ENCODE peak calls at places on chromosome 18, in five cellular contexts. K, U, V, G and T are unnamed samples.

GRCh38 chr18:23136326-23137092 is 1.2 kb downstream of the CABLES1 start:
- DNase-seq in K (peak; percentile 57), U (peak; percentile 84), V (peak; percentile 52), G (peak; percentile 49), T (peak; percentile 61)

GRCh38 chr18:8730080-8730827 is 24.9 kb downstream of the MTCL1 start:
- DNase-seq in K (peak; percentile 63), U (peak; percentile 89), V (peak; percentile 54), G (peak; percentile 96), T (no peak)

GRCh38 chr18:67232991-67233390 is 283.5 kb downstream of the DSEL start:
- DNase-seq in K (no peak), U (no peak), V (no peak), G (no peak), T (no peak)

GRCh38 chr18:43661570-43661969 is 384.3 kb upstream of the SYT4 start:
- DNase-seq in K (no peak), U (no peak), V (no peak), G (peak; percentile 71), T (no peak)

GRCh38 chr18:43393174-43393573 is 115.9 kb upstream of the SYT4 start:
- DNase-seq in K (no peak), U (no peak), V (no peak), G (peak; percentile 37), T (peak; percentile 10)

GRCh38 chr18:3305933-3306332 is 44.0 kb downstream of the MYL12B start:
- DNase-seq in K (no peak), U (no peak), V (no peak), G (peak; percentile 76), T (peak; percentile 85)

GRCh38 chr18:45449761-45450227 is 165.5 kb upstream of the SLC14A2 start:
- DNase-seq in K (peak; percentile 30), U (peak; percentile 83), V (peak; percentile 73), G (peak; percentile 57), T (peak; percentile 43)

GRCh38 chr18:2395427-2396161 is 175.7 kb downstream of the METTL4 start:
- DNase-seq in K (no peak), U (no peak), V (no peak), G (no peak), T (no peak)

GRCh38 chr18:79458131-79458838 is 62.6 kb downstream of the NFATC1 start:
- DNase-seq in K (peak; percentile 77), U (peak; percentile 94), V (peak; percentile 84), G (peak; percentile 93), T (peak; percentile 85)

GRCh38 chr18:21203842-21204241 is 38.2 kb upstream of the GREB1L start:
- DNase-seq in K (no peak), U (no peak), V (no peak), G (no peak), T (no peak)

GRCh38 chr18:43589611-43590151 is 312.4 kb upstream of the SYT4 start:
- DNase-seq in K (no peak), U (peak; percentile 35), V (no peak), G (no peak), T (no peak)

GRCh38 chr18:10519366-10519765 is 6.5 kb upstream of the NAPG start:
- DNase-seq in K (no peak), U (no peak), V (no peak), G (peak; percentile 58), T (no peak)

GRCh38 chr18:75202976-75203375 is 6.0 kb downstream of the PTGR3 start:
- DNase-seq in K (no peak), U (no peak), V (no peak), G (no peak), T (no peak)
- H3K4me3 ChIP-seq in K (no peak overlapping the region), U (no peak overlapping the region), V (no peak overlapping the region), G (peak overlapping the region; percentile 40), T (no peak overlapping the region)

DNA sequence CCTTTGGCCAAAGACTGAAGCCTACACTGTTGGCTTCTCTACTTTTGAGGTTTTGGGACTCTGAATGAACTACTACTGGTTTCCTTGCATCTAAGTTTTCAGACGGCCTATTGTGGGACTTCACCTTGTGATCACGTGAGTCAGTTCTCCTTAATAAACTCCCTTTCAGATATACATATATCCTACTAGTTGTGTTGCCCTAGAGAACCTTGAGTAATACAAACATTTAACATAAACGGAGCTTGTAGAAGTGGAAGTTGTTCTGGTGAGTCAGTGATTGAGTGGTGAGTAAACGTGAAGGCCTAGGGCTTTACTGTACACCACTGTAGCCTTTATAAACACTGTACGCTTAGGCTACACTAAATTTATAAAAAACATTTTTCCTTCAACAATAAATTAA is 107.2 kb upstream of the CDH2 start:
- DNase-seq in K (no peak), U (no peak), V (no peak), G (peak; percentile 75), T (no peak)
- H3K27ac ChIP-seq in K (no peak overlapping the region), U (no peak overlapping the region), V (no peak overlapping the region), G (no peak overlapping the region), T (no peak overlapping the region)

DNA sequence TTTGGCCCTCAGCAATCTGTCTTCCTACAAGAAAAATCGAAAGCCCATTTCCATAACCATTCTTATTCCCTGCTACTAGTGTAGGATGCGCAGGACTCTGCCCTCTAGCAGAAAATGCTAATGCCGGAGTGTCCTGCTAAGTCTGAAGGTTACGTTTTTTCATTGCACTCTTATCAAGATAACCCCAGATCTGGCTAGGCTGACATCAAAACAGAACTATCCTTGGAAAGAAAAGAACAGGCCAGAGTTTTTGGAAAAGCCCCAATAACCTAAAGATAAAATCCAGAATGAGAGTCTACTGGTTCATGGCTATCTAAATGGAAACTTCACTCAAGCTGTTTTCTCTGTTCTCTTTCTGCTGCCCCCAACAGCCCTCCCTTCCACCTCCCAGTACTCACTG is 933 bp downstream of the RNF152 start:
- DNase-seq in K (no peak), U (no peak), V (no peak), G (no peak), T (no peak)
- H3K4me3 ChIP-seq in K (peak overlapping the region; percentile 93), U (peak overlapping the region; percentile 90), V (peak overlapping the region; percentile 83), G (no peak overlapping the region), T (peak overlapping the region; percentile 96)

GRCh38 chr18:6629635-6630140 is 99.8 kb upstream of the ARHGAP28 start:
- DNase-seq in K (no peak), U (no peak), V (no peak), G (peak; percentile 82), T (no peak)

GRCh38 chr18:6627621-6628020 is 101.9 kb upstream of the ARHGAP28 start:
- DNase-seq in K (no peak), U (no peak), V (no peak), G (peak; percentile 68), T (no peak)

GRCh38 chr18:6626457-6626856 is 103.1 kb upstream of the ARHGAP28 start:
- DNase-seq in K (no peak), U (no peak), V (no peak), G (no peak), T (no peak)

GRCh38 chr18:6624729-6625308 is 104.7 kb upstream of the ARHGAP28 start:
- DNase-seq in K (no peak), U (no peak), V (no peak), G (peak; percentile 81), T (no peak)

DNA sequence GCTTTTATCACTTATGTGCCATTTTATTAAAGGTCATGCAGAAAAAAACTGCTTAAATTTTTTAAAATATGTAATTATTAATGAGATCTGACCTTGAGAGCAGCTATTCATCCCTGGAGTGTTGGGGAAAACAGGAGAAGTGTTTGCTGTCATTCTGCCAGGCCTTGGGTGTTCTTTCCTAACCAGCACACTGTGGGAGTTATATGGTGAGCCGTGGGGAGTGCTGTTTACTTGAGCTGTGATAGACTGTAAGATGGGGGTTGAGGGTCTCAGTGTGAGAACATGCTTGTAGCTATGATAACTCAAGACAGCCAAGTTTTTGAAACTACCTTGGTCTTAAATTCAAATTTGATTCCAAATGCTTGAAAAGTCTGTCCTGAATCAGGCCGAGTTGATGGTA is 101.3 kb upstream of the ARHGAP28 start:
- DNase-seq in K (no peak), U (no peak), V (no peak), G (no peak), T (peak; percentile 36)
- H3K27ac ChIP-seq in K (no peak overlapping the region), U (no peak overlapping the region), V (no peak overlapping the region), G (no peak overlapping the region), T (no peak overlapping the region)

GRCh38 chr18:33444699-33445098 is 4.2 kb upstream of the CCDC178 start:
- DNase-seq in K (no peak), U (no peak), V (no peak), G (no peak), T (no peak)

GRCh38 chr18:33440384-33441043 is at the start of gene CCDC178:
- DNase-seq in K (peak; percentile 16), U (peak; percentile 70), V (peak; percentile 14), G (peak; percentile 49), T (peak; percentile 62)

GRCh38 chr18:33440011-33440383 is 524 bp downstream of the CCDC178 start:
- DNase-seq in K (peak; percentile 21), U (peak; percentile 65), V (peak; percentile 20), G (peak; percentile 76), T (peak; percentile 63)
- H3K4me3 ChIP-seq in K (peak overlapping the region; percentile 55), U (peak overlapping the region; percentile 91), V (peak overlapping the region; percentile 0), G (peak overlapping the region; percentile 57), T (peak overlapping the region; percentile 53)

GRCh38 chr18:35040988-35041751 is at the start of gene MAPRE2:
- DNase-seq in K (peak; percentile 99), U (peak; percentile 100), V (peak; percentile 99), G (peak; percentile 96), T (peak; percentile 100)

GRCh38 chr18:35039633-35040032 is 1.6 kb upstream of the MAPRE2 start:
- DNase-seq in K (no peak), U (no peak), V (no peak), G (peak; percentile 46), T (no peak)

GRCh38 chr18:35038881-35039491 is 2.2 kb upstream of the MAPRE2 start:
- DNase-seq in K (no peak), U (no peak), V (no peak), G (no peak), T (no peak)

GRCh38 chr18:35040638-35040987 is 600 bp upstream of the MAPRE2 start:
- DNase-seq in K (no peak), U (no peak), V (no peak), G (no peak), T (no peak)

DNA sequence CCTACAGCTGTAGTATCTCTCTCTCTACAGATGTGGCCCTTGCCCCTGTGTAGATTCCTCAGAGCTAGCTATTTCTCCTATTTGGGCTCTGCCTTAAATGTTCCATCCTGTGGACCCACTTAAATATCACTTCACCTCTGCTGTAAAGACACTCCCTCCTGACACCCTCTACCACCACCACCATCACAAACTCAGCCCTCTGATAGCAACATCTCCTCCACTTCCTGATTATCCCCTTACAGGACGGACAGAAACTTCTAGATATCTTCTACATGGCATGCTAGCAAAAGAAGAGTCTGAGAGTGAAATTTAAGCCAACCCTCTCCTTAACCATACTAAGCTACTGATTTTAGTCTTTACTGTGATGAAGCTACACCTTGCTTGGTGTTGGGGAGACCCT is 3.2 kb upstream of the MAPRE2 start:
- DNase-seq in K (no peak), U (no peak), V (no peak), G (no peak), T (no peak)
- H3K27ac ChIP-seq in K (no peak overlapping the region), U (no peak overlapping the region), V (no peak overlapping the region), G (no peak overlapping the region), T (no peak overlapping the region)

GRCh38 chr18:58247363-58247834 is 203.4 kb downstream of the NEDD4L start:
- DNase-seq in K (peak; percentile 23), U (peak; percentile 63), V (no peak), G (peak; percentile 50), T (no peak)
- H3K4me3 ChIP-seq in K (peak overlapping the region; percentile 36), U (peak overlapping the region; percentile 11), V (peak overlapping the region; percentile 12), G (no peak overlapping the region), T (no peak overlapping the region)